ENCODE peak calls at places on chromosomes 6 and 20, in four cellular contexts. H is mammary epithelial cell, Z is fibroblast of lung, Y is IMR-90. Q is an unnamed sample.

GRCh38 chr6:21341910-21342309 is 251.6 kb upstream of the SOX4 start:
- DNase-seq in Z (no peak), Y (no peak), H (no peak), Q (no peak)

GRCh38 chr20:44142416-44142815 is 44.6 kb downstream of the JPH2 start:
- DNase-seq in Z (peak), H (no peak), Y (peak), Q (no peak)

GRCh38 chr20:53146201-53146891 is 174.2 kb downstream of the TSHZ2 start:
- DNase-seq in H (no peak), Z (peak), Y (no peak), Q (no peak)

GRCh38 chr6:37516076-37516919 is 16.6 kb upstream of the CCDC167 start:
- DNase-seq in Z (no peak), H (peak), Y (no peak), Q (peak)

GRCh38 chr6:134607411-134607810 is 289.5 kb upstream of the SGK1 start:
- DNase-seq in H (no peak), Z (no peak), Y (no peak), Q (peak)

GRCh38 chr6:17066610-17067009 is 35.2 kb upstream of the STMND1 start:
- DNase-seq in Z (no peak), H (no peak), Y (peak), Q (no peak)

GRCh38 chr6:159463440-159463839 is 229.6 kb downstream of the SOD2 start:
- DNase-seq in Y (peak), Z (peak), H (peak), Q (no peak)

GRCh38 chr6:56491606-56492328 is 150.9 kb downstream of the DST start:
- DNase-seq in Z (peak), Y (no peak), H (peak), Q (no peak)

GRCh38 chr6:105609375-105609991 is 206.6 kb upstream of the PREP start:
- DNase-seq in Y (peak), H (no peak), Z (peak), Q (no peak)

GRCh38 chr6:105606871-105607421 is 204.1 kb upstream of the PREP start:
- DNase-seq in Y (no peak), H (peak), Z (no peak), Q (no peak)

GRCh38 chr6:105608711-105609374 is 206.0 kb upstream of the PREP start:
- DNase-seq in H (peak), Y (peak), Z (peak), Q (peak)

GRCh38 chr6:105608393-105608705 is 205.5 kb upstream of the PREP start:
- DNase-seq in Z (no peak), H (no peak), Y (no peak), Q (peak)

GRCh38 chr6:105607624-105608392 is 204.9 kb upstream of the PREP start:
- DNase-seq in Y (peak), Z (peak), H (no peak), Q (no peak)
- H2AFZ ChIP-seq in Y (peak), Z (no peak), H (peak), Q (no peak)

GRCh38 chr6:135995160-135995898 is 143.8 kb downstream of the PDE7B start:
- DNase-seq in H (peak), Y (peak), Z (peak), Q (no peak)
- H2AFZ ChIP-seq in H (no peak), Y (peak), Z (peak), Q (peak)

GRCh38 chr6:42899871-42900270 is 16.0 kb upstream of the PTCRA start:
- DNase-seq in Z (no peak), Y (no peak), H (no peak), Q (no peak)

GRCh38 chr6:42904467-42904866 is 11.4 kb upstream of the PTCRA start:
- DNase-seq in H (no peak), Y (no peak), Z (no peak), Q (no peak)

GRCh38 chr6:42898891-42899361 is 16.9 kb upstream of the PTCRA start:
- DNase-seq in Z (peak), Y (peak), H (peak), Q (peak)

GRCh38 chr6:42896178-42896719 is 16.8 kb downstream of the RPL7L1 start:
- DNase-seq in Z (no peak), Y (no peak), H (no peak), Q (no peak)

DNA sequence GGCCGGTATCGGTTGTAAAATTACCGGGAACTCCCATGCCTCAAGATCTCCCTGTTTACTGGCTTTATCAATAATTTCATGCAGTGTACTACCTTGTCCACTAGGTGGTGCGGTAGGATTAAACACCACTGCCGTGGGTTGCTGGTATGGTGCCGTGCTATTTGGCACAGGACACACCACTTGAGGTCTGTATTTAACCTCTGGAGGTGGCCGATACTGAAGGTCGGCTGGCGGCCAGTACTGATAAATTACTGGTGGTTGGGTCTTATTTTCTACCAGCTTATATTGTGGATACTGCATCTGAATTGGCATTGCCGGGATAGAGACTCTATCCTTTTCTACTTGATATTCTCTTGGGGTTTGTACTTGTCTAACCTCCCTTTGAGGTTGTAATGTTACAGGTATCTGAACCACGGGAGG is 14.3 kb upstream of the PTCRA start:
- DNase-seq in Z (peak), Y (peak), H (peak), Q (peak)
- H2AFZ ChIP-seq in Z (peak), Y (peak), H (peak), Q (no peak)

GRCh38 chr20:2759603-2760360 is 40.6 kb downstream of the CPXM1 start:
- DNase-seq in Z (no peak), Y (no peak), H (no peak), Q (no peak)
- H2AFZ ChIP-seq in Z (no peak), Y (no peak), H (no peak), Q (no peak)

Q was measured in PC-9.